ENCODE peak calls at places on chromosomes 5 and 9, in eight cellular contexts. P, Q, J, E, W, U, C and Y are unnamed samples.

GRCh38 chr5:71778678-71779276 is 59.7 kb downstream of the CARTPT start:
- DNase-seq in W (peak; percentile 61), U (peak; percentile 14), E (peak; percentile 16), J (no peak), Q (peak; percentile 52), C (peak; percentile 55), P (peak; percentile 27), Y (peak; percentile 67)

GRCh38 chr5:76547242-76547890 is 75.8 kb downstream of the F2RL2 start:
- DNase-seq in C (no peak), U (no peak), P (peak; percentile 93), W (no peak), Q (no peak), J (peak; percentile 88), E (no peak), Y (no peak)

GRCh38 chr5:59709346-59709821 is 184.1 kb downstream of the PDE4D start:
- DNase-seq in J (no peak), W (peak; percentile 25), P (no peak), U (no peak), E (no peak), C (peak; percentile 71), Q (no peak), Y (no peak)

GRCh38 chr5:149201121-149201637 is 59.9 kb downstream of the ABLIM3 start:
- DNase-seq in U (no peak), J (no peak), W (no peak), P (no peak), Q (no peak), E (no peak), C (no peak), Y (no peak)

GRCh38 chr9:131872702-131873101 is 132.8 kb upstream of the RAPGEF1 start:
- DNase-seq in P (no peak), C (no peak), J (no peak), Q (no peak), W (no peak), E (no peak), U (no peak), Y (no peak)

GRCh38 chr9:114076237-114077161 is 1.6 kb downstream of the AMBP start:
- DNase-seq in E (no peak), P (no peak), Q (no peak), W (no peak), C (peak; percentile 43), J (no peak), U (no peak), Y (no peak)

GRCh38 chr9:8860925-8861324 is 1061.3 kb upstream of the DMAC1 start:
- DNase-seq in U (peak; percentile 9), E (peak; percentile 44), J (no peak), P (no peak), C (no peak), W (no peak), Q (no peak), Y (no peak)

GRCh38 chr9:135273077-135273476 is 185.6 kb downstream of the OLFM1 start:
- DNase-seq in Q (no peak), P (no peak), U (no peak), C (no peak), E (no peak), W (no peak), J (no peak), Y (no peak)

GRCh38 chr5:321726-322251 is 275 bp downstream of the AHRR start:
- DNase-seq in J (no peak), P (no peak), U (no peak), C (peak; percentile 14), Q (no peak), E (no peak), W (no peak), Y (no peak)

GRCh38 chr9:99699386-99699785 is 122.3 kb upstream of the NR4A3 start:
- DNase-seq in J (no peak), U (no peak), W (no peak), Q (no peak), P (no peak), E (no peak), C (no peak), Y (no peak)

GRCh38 chr9:137382728-137383452 is 40.1 kb downstream of the EXD3 start:
- DNase-seq in C (peak; percentile 45), E (no peak), W (no peak), P (no peak), Q (no peak), U (no peak), J (no peak), Y (no peak)

GRCh38 chr5:143596824-143597223 is 193.3 kb upstream of the NR3C1 start:
- DNase-seq in U (no peak), J (no peak), E (no peak), Q (no peak), W (no peak), P (no peak), C (no peak), Y (no peak)

GRCh38 chr5:143592648-143593047 is 189.2 kb upstream of the NR3C1 start:
- DNase-seq in C (no peak), W (no peak), J (no peak), E (no peak), P (peak; percentile 94), U (peak; percentile 64), Q (no peak), Y (no peak)

GRCh38 chr5:143593723-143594122 is 190.2 kb upstream of the NR3C1 start:
- DNase-seq in U (no peak), W (no peak), P (peak; percentile 75), Q (no peak), C (no peak), E (no peak), J (no peak), Y (no peak)

GRCh38 chr5:143596500-143596820 is 193.0 kb upstream of the NR3C1 start:
- DNase-seq in W (no peak), Q (no peak), J (no peak), P (no peak), C (no peak), U (no peak), E (no peak), Y (no peak)

GRCh38 chr5:143594913-143595818 is 191.7 kb upstream of the NR3C1 start:
- DNase-seq in P (no peak), W (no peak), C (no peak), E (peak; percentile 32), U (peak; percentile 27), J (no peak), Q (no peak), Y (peak; percentile 80)
- TF ChIP-seq CTCF in P (no peak), W (no peak), C (no peak), E (no peak), U (no peak), J (no peak), Q (no peak), Y (peak; percentile 13)

GRCh38 chr9:2055203-2055658 is 40.1 kb downstream of the SMARCA2 start:
- DNase-seq in U (peak; percentile 24), C (no peak), E (peak; percentile 83), P (no peak), W (no peak), Q (no peak), J (peak; percentile 77), Y (peak; percentile 20)
- H3K4me2 ChIP-seq in U (no peak overlapping the region), C (no peak overlapping the region), E (peak overlapping the region; percentile 39), P (no peak overlapping the region), W (no peak overlapping the region), Q (no peak overlapping the region), J (peak overlapping the region; percentile 64), Y (no peak overlapping the region)

GRCh38 chr5:144581044-144581443 is 410.4 kb downstream of the KCTD16 start:
- DNase-seq in E (no peak), C (no peak), U (peak; percentile 1), P (no peak), W (no peak), J (no peak), Q (no peak), Y (no peak)
- TF ChIP-seq CTCF in E (no peak), C (no peak), U (no peak), P (no peak), W (no peak), J (no peak), Q (no peak), Y (no peak)

DNA sequence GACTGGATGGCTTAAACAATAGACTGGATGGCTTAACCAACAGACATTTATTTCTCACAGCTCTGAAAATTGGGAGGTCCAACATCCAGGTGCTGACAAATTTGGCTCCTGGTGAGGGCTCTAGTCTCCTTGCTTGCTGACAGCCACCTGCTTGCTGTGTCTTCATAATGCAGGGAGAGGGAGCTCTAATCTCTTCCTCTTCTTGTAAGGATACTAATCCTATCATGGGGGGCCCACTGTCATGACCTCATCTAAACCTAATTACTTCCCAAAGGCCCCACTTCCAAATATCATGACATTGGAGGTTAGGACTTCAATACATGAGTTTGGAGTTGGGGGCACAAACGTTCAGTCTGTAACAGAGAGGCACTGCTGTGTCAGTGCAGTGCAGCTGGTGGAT is 26.4 kb downstream of the FOXD1 start:
- DNase-seq in U (no peak), C (peak; percentile 62), J (no peak), W (no peak), P (no peak), Q (no peak), E (no peak), Y (no peak)
- H3K4me2 ChIP-seq in U (no peak overlapping the region), C (no peak overlapping the region), J (no peak overlapping the region), W (no peak overlapping the region), P (no peak overlapping the region), Q (no peak overlapping the region), E (no peak overlapping the region), Y (no peak overlapping the region)

GRCh38 chr5:180208435-180209081 is 453 bp downstream of the RASGEF1C start:
- DNase-seq in P (no peak), C (peak; percentile 51), W (peak; percentile 76), Q (peak; percentile 88), E (no peak), J (no peak), U (no peak), Y (peak; percentile 6)
- TF ChIP-seq CTCF in P (no peak), C (peak; percentile 4), W (no peak), Q (peak; percentile 15), E (no peak), J (no peak), U (no peak), Y (no peak)

DNA sequence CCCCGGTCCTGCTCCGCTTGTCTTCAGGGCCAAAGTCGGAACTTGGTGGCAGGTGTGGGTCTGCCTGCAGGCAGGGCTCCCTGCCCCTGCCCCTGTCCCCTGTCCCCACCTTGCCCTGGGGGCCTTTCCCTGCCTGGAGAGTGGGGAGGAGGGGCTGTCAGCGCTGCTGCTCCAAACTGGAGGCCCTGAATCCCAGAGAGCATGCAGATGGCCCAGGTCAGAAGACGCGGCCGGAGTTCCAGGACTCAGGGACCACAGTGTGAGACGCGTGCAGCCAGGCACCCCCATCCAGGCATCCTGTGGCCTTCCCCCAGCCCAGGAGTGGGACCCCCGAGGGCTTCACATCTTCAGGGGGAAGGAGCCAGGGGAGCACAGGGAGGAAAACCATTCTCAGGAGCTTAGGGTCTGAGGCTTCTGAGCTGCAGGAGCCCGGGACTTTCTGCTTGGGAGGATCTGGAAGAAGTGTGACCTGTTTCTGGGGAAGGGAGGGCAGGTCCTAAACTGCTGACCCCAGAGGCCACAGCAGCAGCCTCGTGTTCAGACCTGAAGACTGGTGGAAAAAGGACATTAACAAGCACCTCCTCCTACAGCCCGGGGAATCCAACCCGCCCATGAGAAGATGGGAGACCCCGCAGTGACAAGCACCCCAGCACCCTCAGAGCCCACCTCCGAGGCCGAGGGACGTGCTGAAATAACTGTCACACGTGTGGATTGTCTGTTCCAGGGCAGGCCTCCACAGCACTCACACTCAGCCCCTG is 38.0 kb downstream of the RASGEF1C start:
- DNase-seq in U (no peak), P (no peak), C (no peak), E (no peak), J (no peak), W (no peak), Q (no peak), Y (no peak)
- H3K4me2 ChIP-seq in U (no peak overlapping the region), P (no peak overlapping the region), C (no peak overlapping the region), E (no peak overlapping the region), J (no peak overlapping the region), W (no peak overlapping the region), Q (no peak overlapping the region), Y (no peak overlapping the region)